ENCODE peak calls at places on chromosomes 3 and 15, in six cellular contexts. M is Calu3; H is GM10248; K is ELR; I is activated gamma-delta T cell treated with anti-CD3 and anti-CD28 coated beads, Interleukin-2, amount 50 U/mL, for 16 hours; A is hepatic stellate cell. P is an unnamed sample.

GRCh38 chr3:131142580-131142979 is 115.9 kb downstream of the NEK11 start:
- DNase-seq in M (no peak), H (no peak), K (peak), I (no peak), A (no peak), P (no peak)

GRCh38 chr3:67790043-67790442 is 135.6 kb upstream of the SUCLG2 start:
- DNase-seq in M (peak), H (peak), K (peak), I (peak), A (peak), P (peak)

GRCh38 chr15:70091649-70092461 is 5.9 kb downstream of the TLE3 start:
- DNase-seq in M (peak), H (no peak), K (no peak), I (no peak), A (no peak), P (no peak)

GRCh38 chr3:71258116-71258515 is 325.4 kb downstream of the FOXP1 start:
- DNase-seq in M (peak), H (no peak), K (peak), I (no peak), A (no peak), P (no peak)

GRCh38 chr3:10353661-10354372 is 32.9 kb upstream of the SEC13 start:
- DNase-seq in M (no peak), H (no peak), K (peak), I (no peak), A (no peak), P (no peak)

GRCh38 chr3:176663376-176663775 is 533.9 kb downstream of the TBL1XR1 start:
- DNase-seq in M (no peak), H (no peak), K (peak), I (no peak), A (no peak), P (no peak)

GRCh38 chr15:58690703-58691102 is 58.8 kb downstream of the ADAM10 start:
- DNase-seq in M (no peak), H (no peak), K (no peak), I (no peak), A (no peak), P (no peak)

GRCh38 chr15:68440136-68440535 is 8.2 kb upstream of the ITGA11 start:
- DNase-seq in M (no peak), H (no peak), K (no peak), I (no peak), A (no peak), P (no peak)

GRCh38 chr3:126351086-126351770 is 6.0 kb downstream of the KLF15 start:
- DNase-seq in M (no peak), H (no peak), K (no peak), I (no peak), A (no peak), P (no peak)

GRCh38 chr3:113698891-113699465 is 2.5 kb upstream of the USF3 start:
- DNase-seq in M (peak), H (peak), K (no peak), I (no peak), A (no peak), P (no peak)

GRCh38 chr15:100783296-100783695 is 96.3 kb upstream of the ALDH1A3 start:
- DNase-seq in M (no peak), H (no peak), K (no peak), I (no peak), A (no peak), P (no peak)

GRCh38 chr3:186220365-186220764 is 111.5 kb upstream of the ETV5 start:
- DNase-seq in M (no peak), H (no peak), K (peak), I (no peak), A (no peak), P (no peak)

GRCh38 chr3:9590282-9590791 is 36.7 kb upstream of the LHFPL4 start:
- DNase-seq in M (no peak), H (no peak), K (no peak), I (no peak), A (no peak), P (no peak)